ENCODE peak calls at places on chromosomes 7 and 10, in seven cellular contexts. One of them, this sample, is unnamed.

GRCh38 chr7:86966920-86967319 is 92.5 kb downstream of the ELAPOR2 start:
- DNase-seq in IMR-90: no peak
- DNase-seq in H1: no peak
- DNase-seq in neuronal stem cell: no peak
- DNase-seq in H9: no peak
- DNase-seq in mesendoderm: no peak
- DNase-seq in trophoblast cell: no peak
- DNase-seq in this sample: no peak

GRCh38 chr7:127619681-127620405 is 1.9 kb upstream of the PAX4 start:
- DNase-seq in IMR-90: no peak
- DNase-seq in H1: no peak
- DNase-seq in neuronal stem cell: no peak
- DNase-seq in H9: peak
- DNase-seq in mesendoderm: peak
- DNase-seq in trophoblast cell: no peak
- DNase-seq in this sample: peak

GRCh38 chr10:77458986-77459590 is 178.5 kb downstream of the KCNMA1 start:
- DNase-seq in IMR-90: peak
- DNase-seq in H1: no peak
- DNase-seq in neuronal stem cell: no peak
- DNase-seq in H9: no peak
- DNase-seq in mesendoderm: no peak
- DNase-seq in trophoblast cell: peak
- DNase-seq in this sample: peak

GRCh38 chr7:92251181-92251580 is 5.4 kb downstream of the ANKIB1 start:
- DNase-seq in IMR-90: no peak
- DNase-seq in H1: no peak
- DNase-seq in neuronal stem cell: no peak
- DNase-seq in H9: no peak
- DNase-seq in mesendoderm: no peak
- DNase-seq in trophoblast cell: no peak
- DNase-seq in this sample: no peak

GRCh38 chr7:137933270-137934017 is 68.4 kb downstream of the CREB3L2 start:
- DNase-seq in IMR-90: peak
- DNase-seq in H1: no peak
- DNase-seq in neuronal stem cell: no peak
- DNase-seq in H9: no peak
- DNase-seq in mesendoderm: peak
- DNase-seq in trophoblast cell: peak
- DNase-seq in this sample: peak

GRCh38 chr7:138935438-138936079 is 45.6 kb downstream of the KIAA1549 start:
- DNase-seq in IMR-90: peak
- DNase-seq in H1: no peak
- DNase-seq in neuronal stem cell: no peak
- DNase-seq in H9: no peak
- DNase-seq in mesendoderm: peak
- DNase-seq in trophoblast cell: no peak
- DNase-seq in this sample: peak

GRCh38 chr7:142468871-142469652 is 211.2 kb upstream of the PRSS58 start:
- DNase-seq in IMR-90: no peak
- DNase-seq in H1: no peak
- DNase-seq in neuronal stem cell: no peak
- DNase-seq in H9: peak
- DNase-seq in mesendoderm: no peak
- DNase-seq in trophoblast cell: no peak
- DNase-seq in this sample: no peak

GRCh38 chr10:108230478-108231170 is 1066.1 kb upstream of the SORCS1 start:
- DNase-seq in IMR-90: no peak
- DNase-seq in H1: no peak
- DNase-seq in neuronal stem cell: no peak
- DNase-seq in H9: no peak
- DNase-seq in mesendoderm: no peak
- DNase-seq in trophoblast cell: no peak
- DNase-seq in this sample: no peak

GRCh38 chr7:80588591-80588990 is 49.9 kb upstream of the CD36 start:
- DNase-seq in IMR-90: peak
- DNase-seq in H1: no peak
- DNase-seq in neuronal stem cell: no peak
- DNase-seq in H9: no peak
- DNase-seq in mesendoderm: peak
- DNase-seq in trophoblast cell: no peak
- DNase-seq in this sample: no peak

GRCh38 chr7:152872745-152873118 is 113.2 kb downstream of the ACTR3B start:
- DNase-seq in IMR-90: no peak
- DNase-seq in H1: no peak
- DNase-seq in neuronal stem cell: no peak
- DNase-seq in H9: peak
- DNase-seq in mesendoderm: no peak
- DNase-seq in trophoblast cell: no peak
- DNase-seq in this sample: no peak

GRCh38 chr7:92603089-92603445 is 12.9 kb upstream of the FAM133B start:
- DNase-seq in IMR-90: no peak
- DNase-seq in H1: no peak
- DNase-seq in neuronal stem cell: no peak
- DNase-seq in H9: no peak
- DNase-seq in mesendoderm: no peak
- DNase-seq in trophoblast cell: no peak
- DNase-seq in this sample: no peak

GRCh38 chr7:154911862-154912261 is 91.1 kb downstream of the PAXIP1 start:
- DNase-seq in IMR-90: no peak
- DNase-seq in H1: no peak
- DNase-seq in neuronal stem cell: no peak
- DNase-seq in H9: no peak
- DNase-seq in mesendoderm: no peak
- DNase-seq in trophoblast cell: no peak
- DNase-seq in this sample: no peak
- H3K18ac ChIP-seq in IMR-90: no peak
- H3K18ac ChIP-seq in H1: no peak
- H3K18ac ChIP-seq in neuronal stem cell: no peak
- H3K18ac ChIP-seq in H9: no peak
- H3K18ac ChIP-seq in mesendoderm: no peak
- H3K18ac ChIP-seq in trophoblast cell: no peak
- H3K18ac ChIP-seq in this sample: no peak

GRCh38 chr10:71116426-71116825 is 95.9 kb upstream of the UNC5B start:
- DNase-seq in IMR-90: no peak
- DNase-seq in H1: no peak
- DNase-seq in neuronal stem cell: no peak
- DNase-seq in H9: no peak
- DNase-seq in mesendoderm: no peak
- DNase-seq in trophoblast cell: no peak
- DNase-seq in this sample: no peak
- H3K18ac ChIP-seq in IMR-90: no peak
- H3K18ac ChIP-seq in H1: no peak
- H3K18ac ChIP-seq in neuronal stem cell: no peak
- H3K18ac ChIP-seq in H9: no peak
- H3K18ac ChIP-seq in mesendoderm: no peak
- H3K18ac ChIP-seq in trophoblast cell: no peak
- H3K18ac ChIP-seq in this sample: no peak

GRCh38 chr10:132036153-132036886 is 29.4 kb upstream of the JAKMIP3 start:
- DNase-seq in IMR-90: no peak
- DNase-seq in H1: peak
- DNase-seq in neuronal stem cell: no peak
- DNase-seq in H9: peak
- DNase-seq in mesendoderm: peak
- DNase-seq in trophoblast cell: no peak
- DNase-seq in this sample: peak

GRCh38 chr10:132033632-132034031 is 32.1 kb upstream of the JAKMIP3 start:
- DNase-seq in IMR-90: no peak
- DNase-seq in H1: no peak
- DNase-seq in neuronal stem cell: no peak
- DNase-seq in H9: no peak
- DNase-seq in mesendoderm: no peak
- DNase-seq in trophoblast cell: no peak
- DNase-seq in this sample: no peak

GRCh38 chr10:132036887-132037675 is 28.7 kb upstream of the JAKMIP3 start:
- DNase-seq in IMR-90: no peak
- DNase-seq in H1: peak
- DNase-seq in neuronal stem cell: no peak
- DNase-seq in H9: peak
- DNase-seq in mesendoderm: peak
- DNase-seq in trophoblast cell: no peak
- DNase-seq in this sample: no peak

GRCh38 chr10:132037676-132037975 is 28.1 kb upstream of the JAKMIP3 start:
- DNase-seq in IMR-90: no peak
- DNase-seq in H1: peak
- DNase-seq in neuronal stem cell: no peak
- DNase-seq in H9: peak
- DNase-seq in mesendoderm: peak
- DNase-seq in trophoblast cell: no peak
- DNase-seq in this sample: no peak

GRCh38 chr10:132035476-132035875 is 30.3 kb upstream of the JAKMIP3 start:
- DNase-seq in IMR-90: no peak
- DNase-seq in H1: no peak
- DNase-seq in neuronal stem cell: no peak
- DNase-seq in H9: no peak
- DNase-seq in mesendoderm: no peak
- DNase-seq in trophoblast cell: no peak
- DNase-seq in this sample: no peak
- H3K18ac ChIP-seq in IMR-90: no peak
- H3K18ac ChIP-seq in H1: no peak
- H3K18ac ChIP-seq in neuronal stem cell: no peak
- H3K18ac ChIP-seq in H9: no peak
- H3K18ac ChIP-seq in mesendoderm: no peak
- H3K18ac ChIP-seq in trophoblast cell: no peak
- H3K18ac ChIP-seq in this sample: no peak

GRCh38 chr10:104337985-104338735 is at the start of gene ITPRIP:
- DNase-seq in IMR-90: peak
- DNase-seq in H1: no peak
- DNase-seq in neuronal stem cell: peak
- DNase-seq in H9: peak
- DNase-seq in mesendoderm: peak
- DNase-seq in trophoblast cell: no peak
- DNase-seq in this sample: peak
- H3K18ac ChIP-seq in IMR-90: peak
- H3K18ac ChIP-seq in H1: peak
- H3K18ac ChIP-seq in neuronal stem cell: peak
- H3K18ac ChIP-seq in H9: peak
- H3K18ac ChIP-seq in mesendoderm: peak
- H3K18ac ChIP-seq in trophoblast cell: peak
- H3K18ac ChIP-seq in this sample: peak

GRCh38 chr10:11714750-11715365 is 27.3 kb upstream of the ECHDC3 start:
- DNase-seq in IMR-90: no peak
- DNase-seq in H1: no peak
- DNase-seq in neuronal stem cell: no peak
- DNase-seq in H9: no peak
- DNase-seq in mesendoderm: no peak
- DNase-seq in trophoblast cell: no peak
- DNase-seq in this sample: no peak
- H3K18ac ChIP-seq in IMR-90: no peak
- H3K18ac ChIP-seq in H1: no peak
- H3K18ac ChIP-seq in neuronal stem cell: peak
- H3K18ac ChIP-seq in H9: no peak
- H3K18ac ChIP-seq in mesendoderm: no peak
- H3K18ac ChIP-seq in trophoblast cell: no peak
- H3K18ac ChIP-seq in this sample: no peak

This sample was measured in mesenchymal stem cell.